ENCODE peak calls at places on chromosomes 3 and 15, in eight cellular contexts. B, T, E, M, Z, K, O and A are unnamed samples. For H3K9me3 and H3K4me1, the result is how much of the 10 kb centered on the place peaks cover.

GRCh38 chr3:192062186-192062585 is 601.2 kb downstream of the PYDC2 start:
- DNase-seq in B (peak), T (peak), E (no peak), M (no peak), Z (no peak), K (no peak), O (no peak), A (no peak)

GRCh38 chr15:85168642-85169173 is 187.1 kb downstream of the PDE8A start:
- DNase-seq in B (peak), T (peak), E (no peak), M (peak), Z (no peak), K (peak), O (peak), A (peak)

GRCh38 chr3:47978386-47978785 is 37.8 kb downstream of the MAP4 start:
- DNase-seq in B (no peak), T (no peak), E (no peak), M (no peak), Z (no peak), K (peak), O (no peak), A (no peak)

GRCh38 chr3:111903067-111903511 is 44.0 kb downstream of the PHLDB2 start:
- DNase-seq in B (peak), T (peak), E (no peak), M (peak), Z (no peak), K (peak), O (no peak), A (no peak)

GRCh38 chr3:46393011-46393410 is 13.9 kb downstream of the CCR5AS start:
- DNase-seq in B (no peak), T (no peak), E (no peak), M (no peak), Z (no peak), K (no peak), O (no peak), A (no peak)

GRCh38 chr3:118782755-118783202 is 251.9 kb downstream of the IGSF11 start:
- DNase-seq in B (peak), T (no peak), E (no peak), M (no peak), Z (no peak), K (no peak), O (no peak), A (no peak)

GRCh38 chr3:86923071-86923476 is 67.9 kb downstream of the VGLL3 start:
- DNase-seq in B (peak), T (peak), E (no peak), M (no peak), Z (no peak), K (peak), O (peak), A (peak)

GRCh38 chr3:77467702-77468407 is 428.0 kb downstream of the ROBO2 start:
- DNase-seq in B (no peak), T (no peak), E (no peak), M (no peak), Z (no peak), K (peak), O (peak), A (peak)

GRCh38 chr3:54999159-54999558 is 71.3 kb upstream of the LRTM1 start:
- DNase-seq in B (peak), T (peak), E (no peak), M (no peak), Z (no peak), K (peak), O (peak), A (peak)

GRCh38 chr3:70703305-70704102 is 391.1 kb upstream of the MDFIC2 start:
- DNase-seq in B (peak), T (no peak), E (no peak), M (peak), Z (no peak), K (no peak), O (no peak), A (no peak)

GRCh38 chr3:56775356-56775914 is 26.3 kb downstream of the ARHGEF3 start:
- DNase-seq in B (no peak), T (no peak), E (no peak), M (no peak), Z (no peak), K (peak), O (no peak), A (no peak)

GRCh38 chr3:122484985-122485384 is 29.8 kb downstream of the KPNA1 start:
- DNase-seq in B (peak), T (peak), E (no peak), M (no peak), Z (no peak), K (peak), O (no peak), A (no peak)

GRCh38 chr15:35674873-35675781 is 129.2 kb upstream of the DPH6 start:
- DNase-seq in B (no peak), T (peak), E (no peak), M (peak), Z (no peak), K (peak), O (peak), A (peak)

GRCh38 chr15:27490867-27491595 is 520.0 kb downstream of the GABRG3 start:
- DNase-seq in B (no peak), T (no peak), E (no peak), M (no peak), Z (no peak), K (no peak), O (no peak), A (no peak)
- H3K9me3 ChIP-seq in B (under half), T (under half), E (under half), M (under half), Z (under half), K (under half), O (under half), A (under half)

GRCh38 chr3:9514306-9514705 is 39.3 kb downstream of the LHFPL4 start:
- DNase-seq in B (no peak), T (no peak), E (no peak), M (no peak), Z (no peak), K (no peak), O (no peak), A (no peak)

GRCh38 chr3:9512456-9513045 is 41.1 kb downstream of the LHFPL4 start:
- DNase-seq in B (no peak), T (no peak), E (no peak), M (no peak), Z (no peak), K (no peak), O (no peak), A (no peak)

GRCh38 chr3:9514956-9515355 is 38.7 kb downstream of the LHFPL4 start:
- DNase-seq in B (no peak), T (peak), E (no peak), M (no peak), Z (no peak), K (no peak), O (no peak), A (no peak)
- H3K4me1 ChIP-seq in B (under half), T (under half), E (under half), M (under half), Z (under half), K (under half), O (under half), A (under half)

GRCh38 chr15:25092661-25093060 is 137.9 kb downstream of the SNRPN start:
- DNase-seq in B (no peak), T (peak), E (no peak), M (no peak), Z (no peak), K (peak), O (no peak), A (no peak)
- H3K9me3 ChIP-seq in B (half or more), T (under half), E (under half), M (under half), Z (under half), K (under half), O (under half), A (under half)

GRCh38 chr3:132457301-132457700 is 40.0 kb downstream of the DNAJC13 start:
- DNase-seq in B (no peak), T (peak), E (no peak), M (no peak), Z (no peak), K (no peak), O (no peak), A (no peak)

GRCh38 chr3:132461544-132461943 is 44.2 kb downstream of the DNAJC13 start:
- DNase-seq in B (no peak), T (peak), E (no peak), M (no peak), Z (no peak), K (no peak), O (no peak), A (no peak)

DNA sequence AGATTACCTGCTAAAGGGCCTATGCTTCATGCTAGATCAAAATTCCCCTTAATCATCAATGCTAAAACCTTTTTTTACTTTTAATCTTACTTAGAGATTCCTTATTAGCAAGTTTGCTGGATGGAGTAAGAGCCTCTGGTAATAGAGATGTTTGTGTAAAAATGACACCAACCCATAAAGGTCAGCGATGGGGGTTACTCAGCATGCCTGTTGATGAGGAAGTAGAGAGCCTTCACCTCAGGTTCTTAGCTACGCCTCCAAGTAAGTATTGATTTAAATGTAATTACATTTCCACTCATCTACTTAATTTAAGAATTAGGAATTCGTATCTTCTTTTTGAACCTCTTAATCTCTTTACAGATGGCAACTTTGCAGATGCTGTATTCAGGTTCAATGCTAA is 38.8 kb downstream of the DNAJC13 start:
- DNase-seq in B (no peak), T (no peak), E (no peak), M (no peak), Z (no peak), K (no peak), O (no peak), A (no peak)
- H3K4me1 ChIP-seq in B (under half), T (under half), E (under half), M (under half), Z (under half), K (under half), O (under half), A (under half)

GRCh38 chr3:6074952-6075351 is 786.0 kb upstream of the GRM7 start:
- DNase-seq in B (no peak), T (no peak), E (no peak), M (no peak), Z (no peak), K (no peak), O (no peak), A (no peak)
- H3K9me3 ChIP-seq in B (under half), T (under half), E (under half), M (under half), Z (under half), K (under half), O (under half), A (under half)

GRCh38 chr3:196636369-196637349 is 2.8 kb upstream of the NRROS start:
- DNase-seq in B (no peak), T (no peak), E (no peak), M (no peak), Z (no peak), K (peak), O (no peak), A (no peak)
- H3K4me1 ChIP-seq in B (under half), T (under half), E (under half), M (under half), Z (under half), K (under half), O (under half), A (under half)

GRCh38 chr3:207973-208372 is 11.4 kb downstream of the CHL1 start:
- DNase-seq in B (no peak), T (no peak), E (no peak), M (no peak), Z (no peak), K (no peak), O (no peak), A (no peak)

GRCh38 chr3:212432-212831 is 15.9 kb downstream of the CHL1 start:
- DNase-seq in B (no peak), T (no peak), E (no peak), M (no peak), Z (no peak), K (no peak), O (no peak), A (no peak)

GRCh38 chr3:210649-211048 is 14.1 kb downstream of the CHL1 start:
- DNase-seq in B (no peak), T (no peak), E (no peak), M (no peak), Z (no peak), K (no peak), O (no peak), A (no peak)
- H3K9me3 ChIP-seq in B (under half), T (under half), E (under half), M (under half), Z (under half), K (under half), O (under half), A (under half)

GRCh38 chr3:29697989-29698388 is 417.1 kb downstream of the RBMS3 start:
- DNase-seq in B (peak), T (peak), E (no peak), M (no peak), Z (no peak), K (peak), O (no peak), A (no peak)

GRCh38 chr3:29695905-29696238 is 415.0 kb downstream of the RBMS3 start:
- DNase-seq in B (no peak), T (no peak), E (no peak), M (no peak), Z (no peak), K (peak), O (no peak), A (no peak)

GRCh38 chr3:29696311-29696710 is 415.4 kb downstream of the RBMS3 start:
- DNase-seq in B (no peak), T (no peak), E (no peak), M (no peak), Z (no peak), K (peak), O (no peak), A (no peak)

GRCh38 chr3:29705906-29706507 is 425.1 kb downstream of the RBMS3 start:
- DNase-seq in B (no peak), T (no peak), E (no peak), M (no peak), Z (no peak), K (no peak), O (no peak), A (peak)

GRCh38 chr3:29701326-29701983 is 420.6 kb downstream of the RBMS3 start:
- DNase-seq in B (no peak), T (no peak), E (no peak), M (no peak), Z (no peak), K (no peak), O (no peak), A (no peak)
- H3K4me1 ChIP-seq in B (under half), T (under half), E (under half), M (under half), Z (under half), K (under half), O (under half), A (under half)

DNA sequence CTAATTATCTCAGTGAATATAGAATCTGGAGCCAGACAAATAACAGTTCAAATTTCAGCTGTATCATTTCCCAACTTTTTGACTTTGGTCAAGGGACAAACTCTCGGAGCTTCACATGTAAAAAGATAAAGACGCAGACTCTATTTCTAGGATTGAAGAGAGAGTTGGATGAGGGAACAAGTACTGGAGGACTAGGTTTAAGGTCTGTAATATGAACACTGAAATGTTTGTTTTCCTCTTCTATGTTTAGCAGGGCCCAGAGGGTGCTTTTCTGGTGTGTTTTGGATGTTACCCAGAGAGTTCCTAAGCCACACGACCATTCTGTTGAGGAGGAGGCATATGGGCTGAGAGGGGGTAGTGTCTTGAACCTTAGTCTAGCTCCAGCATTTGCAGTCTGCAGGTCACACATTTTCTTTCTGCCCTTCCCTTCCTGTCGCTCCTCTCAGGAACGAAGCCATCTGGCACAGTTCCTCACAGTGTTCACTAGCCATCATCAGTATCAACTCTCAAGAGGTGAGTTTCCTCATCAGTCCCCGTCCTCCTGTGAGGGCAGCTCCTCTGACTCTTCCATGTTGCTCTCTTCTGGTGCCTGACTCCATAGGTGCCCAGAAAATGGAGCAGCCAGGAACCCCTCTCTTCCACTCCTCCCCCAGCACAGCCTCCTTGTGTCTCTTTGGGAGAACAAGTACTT is 250.1 kb downstream of the SQOR start:
- DNase-seq in B (no peak), T (no peak), E (no peak), M (no peak), Z (no peak), K (no peak), O (no peak), A (no peak)
- H3K9me3 ChIP-seq in B (under half), T (under half), E (under half), M (under half), Z (under half), K (under half), O (under half), A (under half)